ENCODE peak calls at places on chromosome 4, in five cellular contexts. E is mesenchymal stem cell, P is H9, B is neuronal stem cell, X is trophoblast cell. F is an unnamed sample.

GRCh38 chr4:116361782-116362181 is 723.6 kb downstream of the TRAM1L1 start:
- DNase-seq in E (no peak), P (no peak), B (no peak), X (no peak), F (no peak)

GRCh38 chr4:91288702-91289311 is 1015.0 kb upstream of the GRID2 start:
- DNase-seq in E (no peak), P (no peak), B (no peak), X (no peak), F (no peak)

GRCh38 chr4:73856518-73856917 is 3.4 kb downstream of the PF4V1 start:
- DNase-seq in E (no peak), P (no peak), B (no peak), X (no peak), F (no peak)

GRCh38 chr4:5712931-5713330 is 1.9 kb downstream of the EVC start:
- DNase-seq in E (no peak), P (no peak), B (no peak), X (no peak), F (no peak)

GRCh38 chr4:31005037-31005436 is 284.9 kb downstream of the PCDH7 start:
- DNase-seq in E (peak), P (no peak), B (no peak), X (no peak), F (no peak)

GRCh38 chr4:42501624-42502401 is 104.5 kb downstream of the SHISA3 start:
- DNase-seq in E (peak), P (no peak), B (peak), X (no peak), F (no peak)

GRCh38 chr4:84920591-84920990 is 45.9 kb downstream of the WDFY3 start:
- DNase-seq in E (peak), P (no peak), B (no peak), X (no peak), F (no peak)

GRCh38 chr4:38925492-38926418 is 58.1 kb downstream of the FAM114A1 start:
- DNase-seq in E (no peak), P (no peak), B (no peak), X (no peak), F (no peak)

GRCh38 chr4:1294424-1294823 is 4.7 kb downstream of the MAEA start:
- DNase-seq in E (no peak), P (no peak), B (no peak), X (no peak), F (no peak)

GRCh38 chr4:38949416-38950051 is 81.9 kb downstream of the FAM114A1 start:
- DNase-seq in E (peak), P (no peak), B (no peak), X (no peak), F (no peak)

GRCh38 chr4:30757357-30757756 is 37.2 kb downstream of the PCDH7 start:
- DNase-seq in E (peak), P (no peak), B (no peak), X (peak), F (no peak)

GRCh38 chr4:88779431-88779830 is 81.8 kb upstream of the NAP1L5 start:
- DNase-seq in E (no peak), P (no peak), B (no peak), X (no peak), F (no peak)

GRCh38 chr4:69653147-69653546 is at the start of gene UGT2A1:
- DNase-seq in E (no peak), P (no peak), B (no peak), X (no peak), F (no peak)

GRCh38 chr4:100208459-100208858 is 18.2 kb upstream of the DDIT4L start:
- DNase-seq in E (peak), P (no peak), B (no peak), X (no peak), F (no peak)

GRCh38 chr4:2636331-2636730 is 99.9 kb downstream of the FAM193A start:
- DNase-seq in E (no peak), P (no peak), B (no peak), X (no peak), F (no peak)

GRCh38 chr4:1094336-1094690 is 19.1 kb downstream of the RNF212 start:
- DNase-seq in E (no peak), P (no peak), B (no peak), X (no peak), F (no peak)

GRCh38 chr4:115424852-115425251 is 311.4 kb upstream of the NDST4 start:
- DNase-seq in E (no peak), P (no peak), B (no peak), X (no peak), F (no peak)

GRCh38 chr4:8916914-8917305 is 45.3 kb upstream of the HMX1 start:
- DNase-seq in E (no peak), P (no peak), B (no peak), X (no peak), F (no peak)

DNA sequence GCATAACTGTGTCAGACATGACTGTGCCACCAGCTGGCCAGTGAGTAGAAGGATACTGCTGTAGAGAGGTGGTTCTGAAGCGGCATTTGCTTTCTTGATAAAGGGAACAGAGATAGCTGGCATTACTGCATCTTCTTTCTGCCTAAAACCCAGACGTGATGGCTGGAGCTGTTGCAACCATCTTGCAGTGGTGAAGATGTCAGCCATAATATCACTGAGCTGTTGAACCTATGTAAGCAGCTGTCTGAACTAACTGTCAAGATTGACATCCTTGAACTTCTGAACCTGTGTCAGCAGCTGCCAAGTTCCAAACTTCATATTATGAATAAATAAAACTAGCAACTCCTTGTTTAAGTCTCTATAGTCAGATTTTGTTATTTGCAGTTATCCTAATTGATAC is 88.9 kb upstream of the LNX1 start:
- DNase-seq in E (no peak), P (no peak), B (no peak), X (no peak), F (no peak)
- H3K4ac ChIP-seq in E (no peak), P (no peak), B (no peak), X (no peak), F (no peak)

GRCh38 chr4:169846396-169846795 is 88.7 kb upstream of the HPF1 start:
- DNase-seq in E (no peak), P (no peak), B (no peak), X (no peak), F (no peak)

GRCh38 chr4:169847171-169847570 is 89.4 kb upstream of the HPF1 start:
- DNase-seq in E (no peak), P (no peak), B (no peak), X (no peak), F (no peak)

GRCh38 chr4:169851750-169852149 is 94.0 kb upstream of the HPF1 start:
- DNase-seq in E (no peak), P (no peak), B (no peak), X (no peak), F (no peak)

GRCh38 chr4:169849456-169849855 is 91.7 kb upstream of the HPF1 start:
- DNase-seq in E (no peak), P (no peak), B (no peak), X (no peak), F (no peak)

GRCh38 chr4:169848018-169848417 is 90.3 kb upstream of the HPF1 start:
- DNase-seq in E (no peak), P (no peak), B (no peak), X (no peak), F (no peak)
- H2BK12ac ChIP-seq in E (no peak), P (no peak), B (no peak), X (no peak), F (no peak)

GRCh38 chr4:156545003-156545785 is 426.4 kb downstream of the PDGFC start:
- DNase-seq in E (peak), P (no peak), B (no peak), X (no peak), F (no peak)

GRCh38 chr4:156547891-156548290 is 423.7 kb downstream of the PDGFC start:
- DNase-seq in E (peak), P (no peak), B (no peak), X (no peak), F (no peak)

GRCh38 chr4:156547439-156547838 is 424.2 kb downstream of the PDGFC start:
- DNase-seq in E (peak), P (no peak), B (no peak), X (no peak), F (no peak)
- H3K4ac ChIP-seq in E (no peak), P (no peak), B (no peak), X (no peak), F (no peak)

GRCh38 chr4:12579172-12579571 is 905.0 kb downstream of the RAB28 start:
- DNase-seq in E (peak), P (no peak), B (no peak), X (no peak), F (no peak)
- H2BK12ac ChIP-seq in E (no peak), P (no peak), B (no peak), X (no peak), F (no peak)

F was measured in H1.